ENCODE peak calls at places on chromosomes 5 and 9, in eight cellular contexts. Y, S, W, U, V, F, R and D are unnamed samples.

GRCh38 chr5:156359452-156359851 is 32.5 kb downstream of the SGCD start:
- DNase-seq in S (no peak), V (peak), F (peak), Y (peak), R (no peak), W (no peak), U (peak), D (no peak)

GRCh38 chr5:42612997-42613396 is 143.6 kb upstream of the CCDC152 start:
- DNase-seq in W (no peak), F (peak), S (no peak), V (peak), U (peak), Y (peak), R (no peak), D (no peak)

GRCh38 chr5:128406863-128407262 is 131.2 kb downstream of the FBN2 start:
- DNase-seq in U (no peak), W (no peak), S (no peak), Y (peak), F (no peak), V (no peak), R (no peak), D (no peak)

GRCh38 chr5:1930880-1931589 is 48.3 kb upstream of the IRX4 start:
- DNase-seq in V (no peak), U (no peak), Y (no peak), F (no peak), S (no peak), R (no peak), W (peak), D (no peak)

GRCh38 chr5:172544371-172545120 is 90.2 kb upstream of the SH3PXD2B start:
- DNase-seq in R (no peak), S (no peak), F (no peak), W (no peak), U (no peak), Y (no peak), V (no peak), D (no peak)

GRCh38 chr5:141697586-141697985 is 15.6 kb upstream of the ARAP3 start:
- DNase-seq in F (no peak), R (no peak), U (no peak), V (no peak), W (no peak), Y (no peak), S (no peak), D (no peak)

GRCh38 chr9:93028448-93029006 is 30.0 kb upstream of the SUSD3 start:
- DNase-seq in R (peak), F (no peak), U (peak), V (no peak), Y (no peak), S (no peak), W (no peak), D (peak)

GRCh38 chr9:136558373-136558772 is 12.5 kb upstream of the NOTCH1 start:
- DNase-seq in R (no peak), Y (no peak), U (no peak), F (no peak), V (no peak), W (no peak), S (no peak), D (no peak)

GRCh38 chr5:113776832-113777525 is 263.5 kb downstream of the YTHDC2 start:
- DNase-seq in F (peak), V (peak), U (peak), S (peak), R (no peak), Y (no peak), W (no peak), D (no peak)

GRCh38 chr5:2207966-2208544 is 325.3 kb upstream of the IRX4 start:
- DNase-seq in F (no peak), Y (no peak), S (no peak), U (no peak), R (no peak), W (peak), V (peak), D (no peak)

GRCh38 chr5:171494452-171495121 is 75.1 kb downstream of the FGF18 start:
- DNase-seq in R (no peak), W (peak), U (peak), Y (peak), F (peak), S (peak), V (peak), D (no peak)

GRCh38 chr5:72280655-72281069 is 39.4 kb downstream of the MRPS27 start:
- DNase-seq in V (peak), Y (peak), U (peak), F (peak), R (no peak), S (no peak), W (no peak), D (no peak)
- TF ChIP-seq CTCF in V (peak), Y (peak), U (peak), F (peak), R (no peak), S (no peak), W (peak), D (no peak)

GRCh38 chr9:130107955-130108354 is 54.2 kb downstream of the GPR107 start:
- DNase-seq in W (no peak), F (no peak), S (no peak), U (no peak), Y (no peak), V (no peak), R (no peak), D (no peak)
- TF ChIP-seq CTCF in W (no peak), F (no peak), S (no peak), U (no peak), Y (no peak), V (no peak), R (no peak), D (no peak)

DNA sequence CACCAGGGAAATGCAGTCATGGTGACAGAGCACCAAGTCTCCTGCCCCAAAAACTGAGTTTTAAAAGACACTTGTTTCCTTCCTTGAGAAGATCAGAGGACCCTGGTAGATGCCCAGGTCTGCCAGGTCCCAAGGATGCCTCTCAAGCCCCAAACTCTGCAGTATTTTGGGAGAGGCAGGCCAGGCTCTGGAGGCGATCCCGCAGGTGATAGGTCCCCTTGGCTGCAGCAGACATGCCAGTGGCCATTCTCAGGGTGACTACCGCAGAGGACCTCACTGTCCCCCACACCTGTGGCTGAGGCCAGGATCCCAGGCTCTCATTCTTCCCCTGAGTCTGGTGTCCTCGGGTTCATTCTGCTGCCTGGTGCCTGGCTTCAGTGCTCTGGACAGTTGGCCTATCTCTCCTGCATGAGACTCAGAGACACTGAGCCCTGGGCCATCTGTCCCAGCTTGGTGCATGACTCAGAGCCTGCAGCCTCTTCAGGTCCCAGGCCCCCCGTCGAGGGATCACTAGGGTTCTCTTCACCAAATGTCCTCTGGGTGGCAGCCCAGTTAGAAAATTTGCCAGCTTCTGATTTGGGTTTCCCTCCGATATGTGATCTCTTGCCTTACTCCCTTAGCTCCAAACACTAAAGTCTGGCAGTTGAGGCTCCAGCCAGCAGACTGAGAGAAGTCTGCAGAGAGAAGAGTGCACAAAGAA is 59.7 kb upstream of the GARNL3 start:
- DNase-seq in W (no peak), Y (peak), S (no peak), V (peak), U (peak), R (no peak), F (no peak), D (no peak)
- TF ChIP-seq CTCF in W (no peak), Y (no peak), S (no peak), V (peak), U (peak), R (no peak), F (peak), D (peak)

GRCh38 chr9:114613087-114613486 is 2.0 kb downstream of the TMEM268 start:
- DNase-seq in F (no peak), Y (no peak), V (no peak), W (no peak), S (no peak), R (no peak), U (no peak), D (no peak)

GRCh38 chr9:114613919-114614318 is 2.8 kb downstream of the TMEM268 start:
- DNase-seq in R (no peak), V (no peak), F (no peak), S (no peak), W (no peak), U (no peak), Y (no peak), D (no peak)

GRCh38 chr9:114616684-114617520 is 5.8 kb downstream of the TMEM268 start:
- DNase-seq in F (no peak), R (no peak), Y (no peak), S (no peak), U (no peak), W (no peak), V (no peak), D (peak)

GRCh38 chr9:114612272-114612923 is 1.3 kb downstream of the TMEM268 start:
- DNase-seq in F (no peak), Y (no peak), U (no peak), W (no peak), S (no peak), V (no peak), R (no peak), D (no peak)

GRCh38 chr9:114614373-114614772 is 3.3 kb downstream of the TMEM268 start:
- DNase-seq in F (no peak), S (no peak), V (no peak), W (no peak), Y (no peak), U (no peak), R (no peak), D (no peak)
- TF ChIP-seq CTCF in F (no peak), S (no peak), V (no peak), W (no peak), Y (no peak), U (no peak), R (no peak), D (no peak)